ENCODE peak calls at places on chromosomes 11 and 22, in five cellular contexts. J is glutamatergic neuron, B is dorsolateral prefrontal cortex, R is lower lobe of right lung, K is brain microvascular endothelial cell. X is an unnamed sample.
A peak's percentile ranks its signal among the peaks of the same experiment; 100 is the strongest.

GRCh38 chr11:90639687-90640086 is 416.8 kb upstream of the CHORDC1 start:
- DNase-seq in R (no peak), K (peak; percentile 17), J (no peak), B (no peak), X (no peak)

GRCh38 chr11:130531061-130531460 is 82.6 kb downstream of the ADAMTS15 start:
- DNase-seq in J (no peak), K (no peak), B (no peak), R (no peak), X (no peak)

GRCh38 chr11:66283461-66284105 is 5.4 kb downstream of the YIF1A start:
- DNase-seq in R (no peak), K (no peak), J (no peak), B (no peak), X (no peak)

GRCh38 chr22:39471421-39472141 is 14.8 kb downstream of the MGAT3 start:
- DNase-seq in R (no peak), K (peak; percentile 43), B (no peak), J (no peak), X (no peak)

GRCh38 chr22:20566420-20567260 is 59.2 kb downstream of the MED15 start:
- DNase-seq in R (no peak), B (no peak), J (no peak), K (no peak), X (no peak)

GRCh38 chr22:26086359-26086758 is 82.9 kb upstream of the SEZ6L start:
- DNase-seq in B (no peak), R (no peak), J (no peak), K (no peak), X (no peak)

GRCh38 chr11:18802381-18803257 is 11.0 kb upstream of the PTPN5 start:
- DNase-seq in K (peak; percentile 78), R (no peak), B (no peak), J (peak; percentile 39), X (peak; percentile 57)

GRCh38 chr22:49659924-49660315 is 167.8 kb downstream of the BRD1 start:
- DNase-seq in J (no peak), K (no peak), B (peak; percentile 14), R (peak; percentile 43), X (peak; percentile 28)

GRCh38 chr11:79200398-79201070 is 240.3 kb downstream of the TENM4 start:
- DNase-seq in J (no peak), K (no peak), B (no peak), R (no peak), X (no peak)

GRCh38 chr22:43177479-43177878 is 9.5 kb downstream of the TTLL12 start:
- DNase-seq in R (no peak), B (no peak), J (no peak), K (no peak), X (no peak)

GRCh38 chr11:2444301-2445106 is at the start of the genes KCNQ1 and TRPM5:
- DNase-seq in R (peak; percentile 86), K (no peak), B (no peak), J (peak; percentile 33), X (peak; percentile 67)

GRCh38 chr11:65113839-65114238 is 2.2 kb downstream of the TM7SF2 start:
- DNase-seq in K (no peak), R (no peak), J (no peak), B (no peak), X (no peak)

GRCh38 chr11:34028407-34028804 is 23.1 kb upstream of the CAPRIN1 start:
- DNase-seq in B (no peak), K (no peak), R (no peak), J (no peak), X (no peak)

GRCh38 chr11:44570411-44571155 is 5.1 kb downstream of the CD82 start:
- DNase-seq in J (no peak), K (no peak), B (no peak), R (no peak), X (no peak)

GRCh38 chr11:61489833-61490585 is 18.5 kb upstream of the LRRC10B start:
- DNase-seq in B (no peak), K (no peak), R (no peak), J (no peak), X (peak; percentile 49)

GRCh38 chr11:61732705-61733104 is 19.7 kb upstream of the MYRF start:
- DNase-seq in R (no peak), B (no peak), J (no peak), K (no peak), X (no peak)

GRCh38 chr11:88414981-88415391 is 77.5 kb upstream of the CTSC start:
- DNase-seq in B (no peak), K (peak; percentile 49), R (no peak), J (no peak), X (no peak)

GRCh38 chr11:20342347-20343279 is 20.9 kb upstream of the HTATIP2 start:
- DNase-seq in K (no peak), R (no peak), B (peak; percentile 27), J (peak; percentile 76), X (no peak)

GRCh38 chr11:57410287-57410686 is 16.6 kb downstream of the SLC43A3 start:
- DNase-seq in K (peak; percentile 61), B (no peak), R (no peak), J (no peak), X (no peak)

GRCh38 chr11:26994579-26995210 is 783 bp downstream of the FIBIN start:
- DNase-seq in B (no peak), R (peak; percentile 41), K (no peak), J (no peak), X (no peak)

GRCh38 chr11:57200937-57201336 is 19.2 kb downstream of the LRRC55 start:
- DNase-seq in R (no peak), J (peak; percentile 44), B (no peak), K (no peak), X (no peak)

GRCh38 chr11:123183391-123184099 is 11.5 kb downstream of the CLMP start:
- DNase-seq in J (no peak), R (no peak), K (no peak), B (no peak), X (no peak)

GRCh38 chr11:110113507-110113906 is 20.3 kb downstream of the ZC3H12C start:
- DNase-seq in J (no peak), K (no peak), R (no peak), B (no peak), X (no peak)

GRCh38 chr11:71551711-71552110 is 3.5 kb downstream of the KRTAP5-9 start:
- DNase-seq in R (no peak), J (no peak), K (no peak), B (no peak), X (no peak)

GRCh38 chr22:42696331-42696967 is 24.2 kb downstream of the A4GALT start:
- DNase-seq in J (no peak), R (no peak), B (no peak), K (no peak), X (no peak)

GRCh38 chr22:37330200-37331033 is 48.1 kb downstream of the CYTH4 start:
- DNase-seq in J (peak; percentile 90), K (peak; percentile 88), B (peak; percentile 43), R (no peak), X (peak; percentile 66)

GRCh38 chr22:39405346-39406085 is 5.9 kb downstream of the TAB1 start:
- DNase-seq in K (peak; percentile 75), J (no peak), B (peak; percentile 56), R (no peak), X (no peak)

GRCh38 chr22:33971561-33971961 is 51.3 kb upstream of the LARGE1 start:
- DNase-seq in B (no peak), R (no peak), K (no peak), J (peak; percentile 28), X (no peak)

GRCh38 chr11:612201-612960 is 3.4 kb downstream of the IRF7 start:
- DNase-seq in R (no peak), J (peak; percentile 63), K (no peak), B (no peak), X (no peak)

GRCh38 chr11:134358165-134358852 is 26.5 kb downstream of the GLB1L2 start:
- DNase-seq in R (no peak), B (no peak), J (no peak), K (no peak), X (no peak)

GRCh38 chr11:73883856-73884255 is 7.1 kb downstream of the PAAF1 start:
- DNase-seq in B (no peak), R (no peak), K (no peak), J (no peak), X (no peak)

GRCh38 chr22:22803285-22803853 is 84.2 kb upstream of the IGLL5 start:
- DNase-seq in R (no peak), J (no peak), B (no peak), K (no peak), X (peak; percentile 14)
- TF ChIP-seq CTCF in R (no peak), J (no peak), B (no peak), K (no peak), X (no peak)

DNA sequence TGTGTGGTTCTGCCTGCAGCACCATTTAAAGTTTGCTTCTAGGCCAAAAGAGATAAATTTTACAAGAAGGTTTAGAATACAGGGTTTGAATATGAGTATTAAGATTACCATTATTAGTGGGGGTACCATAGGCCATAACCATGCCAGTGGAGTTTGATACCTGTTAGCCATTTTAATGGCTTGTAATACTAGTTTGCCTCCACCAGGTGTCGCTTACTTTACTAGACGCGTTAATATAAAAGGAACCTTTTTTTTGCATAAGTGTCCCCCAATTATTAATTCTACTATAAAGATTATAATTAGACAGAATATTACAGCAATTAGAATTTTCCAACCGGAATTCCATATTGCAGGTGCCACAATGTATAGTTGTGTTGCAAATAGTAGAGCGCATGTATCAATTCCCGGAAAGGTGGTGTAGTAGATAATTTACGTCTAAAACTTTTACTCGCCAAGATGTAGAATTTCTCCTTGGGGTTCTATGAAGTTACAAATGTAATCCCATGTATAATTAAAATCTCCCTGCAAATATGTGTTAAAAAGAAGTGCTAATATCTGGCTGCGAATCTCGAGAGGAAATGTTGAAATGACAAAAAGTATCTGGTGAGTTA is 16.1 kb downstream of the MS4A6E start:
- DNase-seq in R (no peak), K (peak; percentile 19), J (no peak), B (no peak), X (no peak)
- TF ChIP-seq CTCF in R (peak; percentile 56), K (peak; percentile 42), J (peak; percentile 86), B (peak; percentile 24), X (peak; percentile 83)

DNA sequence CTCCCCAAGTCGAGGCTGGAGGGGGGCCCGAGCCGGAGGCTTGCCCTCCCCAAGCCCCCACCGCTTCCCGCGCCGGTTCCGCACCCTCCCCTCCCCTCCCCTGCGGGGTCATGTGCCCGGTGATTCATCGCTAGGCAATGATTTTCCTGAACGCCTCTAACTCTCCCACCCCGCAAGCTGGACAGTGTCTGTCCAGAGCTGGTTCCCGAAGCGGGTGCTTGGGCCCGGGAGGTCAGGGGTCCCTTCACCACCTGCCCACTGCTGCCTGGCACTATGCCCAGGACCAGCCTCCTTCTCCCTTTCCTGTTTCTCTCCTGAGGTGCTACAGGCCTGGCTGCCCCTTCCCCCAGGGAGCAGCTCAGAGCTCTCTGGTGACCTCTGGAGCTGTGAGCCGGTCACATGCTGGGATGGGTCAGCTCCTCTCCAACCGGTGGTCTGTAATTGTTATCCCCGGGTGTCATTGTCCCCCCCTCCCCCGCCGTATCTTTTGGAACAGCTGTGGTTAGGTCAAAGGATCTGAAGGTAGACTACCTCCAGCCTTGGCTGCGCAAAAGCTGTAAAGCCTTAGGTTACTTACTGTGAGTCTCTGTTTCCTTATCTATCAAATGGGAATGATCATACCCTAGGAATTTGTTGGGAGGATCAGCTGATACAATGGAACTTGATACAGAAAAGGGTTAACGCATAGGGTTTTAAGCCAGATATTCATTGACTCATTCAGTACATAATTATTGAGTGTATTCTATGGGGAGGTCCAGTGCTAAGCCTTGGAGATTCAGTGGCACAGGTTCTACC is 722 bp downstream of the STX3 start:
- DNase-seq in K (peak; percentile 70), J (peak; percentile 61), R (peak; percentile 82), B (peak; percentile 46), X (peak; percentile 29)
- TF ChIP-seq CTCF in K (no peak), J (no peak), R (no peak), B (no peak), X (no peak)

DNA sequence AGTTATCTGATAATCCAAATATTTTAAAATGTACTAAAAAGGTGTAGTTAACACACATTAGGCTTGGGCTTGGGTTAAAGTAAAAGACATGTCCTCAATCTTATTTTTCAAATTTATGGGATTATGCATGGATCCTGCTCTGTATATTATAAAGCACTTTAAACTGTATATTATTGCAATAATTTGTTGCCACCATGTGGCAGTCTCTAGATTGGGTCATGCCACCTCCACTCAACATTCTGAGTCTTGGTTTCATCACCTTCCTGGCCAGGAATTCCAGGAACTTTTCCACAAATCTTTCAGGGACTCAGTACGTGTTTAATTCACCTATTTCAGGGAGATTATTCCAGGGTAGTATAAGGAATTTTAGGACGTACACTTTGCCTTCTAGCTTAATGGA is 695.5 kb downstream of the FAM181B start:
- DNase-seq in R (no peak), B (no peak), K (no peak), J (no peak), X (no peak)
- TF ChIP-seq CTCF in R (no peak), B (no peak), K (no peak), J (no peak), X (no peak)